ENCODE peak calls at places on chromosome 15, in four cellular contexts. N is omental fat pad, W is Panc1, J is gastrocnemius medialis. I is an unnamed sample.

GRCh38 chr15:101445562-101446526 is 43.7 kb downstream of the PCSK6 start:
- ATAC-seq in N (peak), W (peak), J (peak), I (peak)

GRCh38 chr15:68197170-68197492 is 8.0 kb downstream of the CALML4 start:
- ATAC-seq in N (no peak), W (no peak), J (no peak), I (no peak)

GRCh38 chr15:67127334-67127664 is 61.9 kb downstream of the SMAD3 start:
- ATAC-seq in N (no peak), W (peak), J (no peak), I (peak)

GRCh38 chr15:63783441-63783840 is 50.3 kb downstream of the HERC1 start:
- ATAC-seq in N (no peak), W (no peak), J (no peak), I (no peak)

GRCh38 chr15:67945951-67946700 is 106.3 kb upstream of the RNU6-1 start:
- ATAC-seq in N (no peak), W (peak), J (no peak), I (no peak)

GRCh38 chr15:52329150-52329549 is 33.5 kb upstream of the MYO5C start:
- ATAC-seq in N (no peak), W (no peak), J (no peak), I (no peak)

GRCh38 chr15:77107068-77107467 is 36.2 kb upstream of the TSPAN3 start:
- ATAC-seq in N (no peak), W (no peak), J (peak), I (no peak)

GRCh38 chr15:42919794-42920280 is 741 bp downstream of the TTBK2 start:
- ATAC-seq in N (no peak), W (no peak), J (peak), I (peak)

GRCh38 chr15:87620393-87620792 is 636.1 kb downstream of the NTRK3 start:
- ATAC-seq in N (no peak), W (no peak), J (no peak), I (no peak)

GRCh38 chr15:73295630-73296286 is 73.0 kb downstream of the HCN4 start:
- ATAC-seq in N (no peak), W (peak), J (no peak), I (no peak)

GRCh38 chr15:75675579-75676404 is 28.1 kb downstream of the SNX33 start:
- ATAC-seq in N (no peak), W (no peak), J (peak), I (no peak)

GRCh38 chr15:48090666-48091065 is 30.1 kb upstream of the SLC24A5 start:
- ATAC-seq in N (no peak), W (no peak), J (no peak), I (no peak)

GRCh38 chr15:26888761-26889160 is 21.9 kb downstream of the GABRA5 start:
- ATAC-seq in N (no peak), W (peak), J (no peak), I (no peak)

GRCh38 chr15:94070341-94071275 is 160.8 kb upstream of the MCTP2 start:
- ATAC-seq in N (no peak), W (no peak), J (no peak), I (no peak)

GRCh38 chr15:99320374-99321215 is 69.3 kb downstream of the LRRC28 start:
- ATAC-seq in N (no peak), W (no peak), J (peak), I (no peak)

GRCh38 chr15:67335534-67336222 is 81.1 kb downstream of the IQCH start:
- ATAC-seq in N (no peak), W (no peak), J (no peak), I (no peak)

GRCh38 chr15:49320337-49320736 is 102.7 kb upstream of the FGF7 start:
- ATAC-seq in N (no peak), W (no peak), J (no peak), I (no peak)

GRCh38 chr15:94297543-94297942 is 66.2 kb downstream of the MCTP2 start:
- ATAC-seq in N (no peak), W (no peak), J (no peak), I (no peak)

GRCh38 chr15:69760263-69760855 is 307.7 kb downstream of the RPLP1 start:
- ATAC-seq in N (peak), W (peak), J (no peak), I (no peak)

GRCh38 chr15:84894743-84895425 is 10.4 kb downstream of the SLC28A1 start:
- ATAC-seq in N (no peak), W (peak), J (no peak), I (no peak)

GRCh38 chr15:20348900-20349773 is 192.5 kb downstream of the GOLGA6L6 start:
- ATAC-seq in N (no peak), W (peak), J (no peak), I (no peak)

GRCh38 chr15:42385980-42386695 is 26.8 kb downstream of the CAPN3 start:
- ATAC-seq in N (no peak), W (no peak), J (peak), I (no peak)

GRCh38 chr15:88256261-88257230 is at the start of gene NTRK3:
- ATAC-seq in N (no peak), W (no peak), J (peak), I (no peak)

GRCh38 chr15:77023576-77024272 is 28.8 kb downstream of the PSTPIP1 start:
- ATAC-seq in N (no peak), W (peak), J (peak), I (no peak)

GRCh38 chr15:61003683-61004299 is 225.3 kb downstream of the RORA start:
- ATAC-seq in N (no peak), W (no peak), J (no peak), I (no peak)

GRCh38 chr15:70526221-70526973 is 237.0 kb downstream of the UACA start:
- ATAC-seq in N (no peak), W (peak), J (no peak), I (no peak)

GRCh38 chr15:68315495-68316007 is 38.0 kb downstream of the FEM1B start:
- ATAC-seq in N (no peak), W (no peak), J (no peak), I (no peak)

GRCh38 chr15:92715753-92716152 is 60.2 kb upstream of the FAM174B start:
- ATAC-seq in N (no peak), W (no peak), J (no peak), I (no peak)

GRCh38 chr15:25058080-25058785 is 103.4 kb downstream of the SNRPN start:
- ATAC-seq in N (no peak), W (no peak), J (no peak), I (no peak)

GRCh38 chr15:96066852-96067490 is 263.5 kb upstream of the NR2F2 start:
- ATAC-seq in N (no peak), W (no peak), J (no peak), I (no peak)

GRCh38 chr15:95929232-95929846 is 401.2 kb upstream of the NR2F2 start:
- ATAC-seq in N (no peak), W (no peak), J (no peak), I (no peak)

GRCh38 chr15:65095011-65095746 is 18.6 kb downstream of the KBTBD13 start:
- ATAC-seq in N (no peak), W (peak), J (no peak), I (no peak)

GRCh38 chr15:100910119-100910518 is 9.0 kb upstream of the LRRK1 start:
- ATAC-seq in N (no peak), W (peak), J (no peak), I (no peak)

GRCh38 chr15:44673639-44674038 is 10.2 kb upstream of the SPG11 start:
- ATAC-seq in N (no peak), W (no peak), J (no peak), I (no peak)

GRCh38 chr15:88630141-88630721 is 8.6 kb upstream of the ISG20 start:
- ATAC-seq in N (peak), W (peak), J (no peak), I (peak)

GRCh38 chr15:49645277-49645676 is 24.4 kb downstream of the DTWD1 start:
- ATAC-seq in N (no peak), W (no peak), J (no peak), I (no peak)

GRCh38 chr15:100572362-100572983 is 29.5 kb downstream of the LINS1 start:
- ATAC-seq in N (no peak), W (no peak), J (peak), I (no peak)

GRCh38 chr15:65796610-65797012 is 4.5 kb upstream of the DENND4A start:
- ATAC-seq in N (no peak), W (no peak), J (no peak), I (no peak)